ENCODE peak calls at places on chromosomes 3 and 15, in four cellular contexts. C is WTC11, P is LNCaP clone FGC, W is left ventricle myocardium inferior. H is an unnamed sample.

GRCh38 chr3:12413721-12414255 is 70.5 kb upstream of the TSEN2 start:
- DNase-seq in C (no peak), P (no peak), W (no peak), H (no peak)

GRCh38 chr3:38362825-38363224 is 16.2 kb downstream of the XYLB start:
- DNase-seq in C (no peak), P (no peak), W (no peak), H (no peak)

GRCh38 chr3:161395115-161395514 is 23.8 kb upstream of the SPTSSB start:
- DNase-seq in C (no peak), P (no peak), W (no peak), H (no peak)

GRCh38 chr3:58260733-58261132 is 23.1 kb downstream of the ABHD6 start:
- DNase-seq in C (no peak), P (no peak), W (no peak), H (no peak)

GRCh38 chr3:134059680-134060560 is 30.2 kb upstream of the SLCO2A1 start:
- DNase-seq in C (no peak), P (no peak), W (no peak), H (no peak)

GRCh38 chr3:132499071-132499470 is 81.8 kb downstream of the DNAJC13 start:
- DNase-seq in C (no peak), P (no peak), W (no peak), H (no peak)

GRCh38 chr3:14452676-14453367 is 50.4 kb downstream of the SLC6A6 start:
- DNase-seq in C (no peak), P (peak), W (peak), H (peak)

GRCh38 chr3:56131976-56132590 is 336.2 kb downstream of the ERC2 start:
- DNase-seq in C (no peak), P (no peak), W (no peak), H (no peak)

GRCh38 chr15:48273047-48273446 is 58.2 kb upstream of the DUT start:
- DNase-seq in C (no peak), P (no peak), W (no peak), H (no peak)

GRCh38 chr3:173892547-173892946 is 495.0 kb downstream of the NLGN1 start:
- DNase-seq in C (no peak), P (no peak), W (no peak), H (no peak)

GRCh38 chr15:31025996-31026395 is 34.6 kb upstream of the MTMR10 start:
- DNase-seq in C (no peak), P (no peak), W (no peak), H (no peak)

GRCh38 chr3:181103605-181104004 is 114.1 kb upstream of the DNAJC19 start:
- DNase-seq in C (peak), P (no peak), W (no peak), H (no peak)

GRCh38 chr15:81311834-81312459 is 12.0 kb downstream of the STARD5 start:
- DNase-seq in C (no peak), P (no peak), W (no peak), H (no peak)

GRCh38 chr3:86208782-86209181 is 782.2 kb downstream of the VGLL3 start:
- DNase-seq in C (no peak), P (no peak), W (no peak), H (no peak)

GRCh38 chr3:32423534-32423933 is 31.9 kb downstream of the CMTM7 start:
- DNase-seq in C (no peak), P (no peak), W (no peak), H (no peak)

GRCh38 chr3:125556314-125556713 is 36.3 kb upstream of the SNX4 start:
- DNase-seq in C (no peak), P (no peak), W (no peak), H (no peak)

GRCh38 chr3:138434276-138434874 is at the start of gene ESYT3:
- DNase-seq in C (peak), P (peak), W (peak), H (peak)

GRCh38 chr3:68893600-68894239 is 38.6 kb downstream of the TAFA4 start:
- DNase-seq in C (no peak), P (peak), W (no peak), H (no peak)

GRCh38 chr3:34859741-34860140 is 779.6 kb upstream of the ARPP21 start:
- DNase-seq in C (no peak), P (no peak), W (no peak), H (no peak)

GRCh38 chr3:18618723-18619122 is 193.6 kb upstream of the SATB1 start:
- DNase-seq in C (no peak), P (no peak), W (no peak), H (no peak)

GRCh38 chr3:50194128-50194902 is 2.9 kb downstream of the GNAT1 start:
- DNase-seq in C (peak), P (peak), W (peak), H (peak)

GRCh38 chr3:28726840-28727239 is 378.2 kb upstream of the AZI2 start:
- DNase-seq in C (peak), P (no peak), W (peak), H (no peak)

GRCh38 chr15:92582206-92582605 is 73.4 kb downstream of the FAM174B start:
- DNase-seq in C (no peak), P (no peak), W (no peak), H (no peak)

GRCh38 chr3:43394071-43394501 is 107.7 kb downstream of the SNRK start:
- DNase-seq in C (no peak), P (no peak), W (peak), H (no peak)

GRCh38 chr3:163622384-163622783 is 1455.9 kb downstream of the SI start:
- DNase-seq in C (peak), P (no peak), W (no peak), H (no peak)

GRCh38 chr3:54168451-54168850 is 46.1 kb downstream of the CACNA2D3 start:
- DNase-seq in C (peak), P (no peak), W (no peak), H (no peak)

GRCh38 chr3:54171509-54171908 is 49.2 kb downstream of the CACNA2D3 start:
- DNase-seq in C (no peak), P (no peak), W (no peak), H (no peak)

GRCh38 chr3:54165865-54166264 is 43.5 kb downstream of the CACNA2D3 start:
- DNase-seq in C (no peak), P (no peak), W (peak), H (no peak)

GRCh38 chr3:54169524-54169923 is 47.2 kb downstream of the CACNA2D3 start:
- DNase-seq in C (no peak), P (no peak), W (no peak), H (no peak)

GRCh38 chr3:54167999-54168398 is 45.6 kb downstream of the CACNA2D3 start:
- DNase-seq in C (no peak), P (no peak), W (no peak), H (no peak)
- TF ChIP-seq CTCF in C (no peak), P (no peak), W (no peak), H (no peak)

GRCh38 chr3:141487419-141488345 is 855 bp downstream of the RASA2 start:
- DNase-seq in C (peak), P (peak), W (peak), H (peak)
- TF ChIP-seq CTCF in C (no peak), P (no peak), W (peak), H (no peak)

GRCh38 chr15:66388057-66388363 is 1.3 kb downstream of the MAP2K1 start:
- DNase-seq in C (no peak), P (no peak), W (no peak), H (no peak)
- TF ChIP-seq CTCF in C (no peak), P (no peak), W (no peak), H (no peak)

GRCh38 chr3:72938471-72939265 is 50.8 kb downstream of the GXYLT2 start:
- DNase-seq in C (no peak), P (peak), W (peak), H (peak)
- TF ChIP-seq CTCF in C (no peak), P (no peak), W (peak), H (peak)

DNA sequence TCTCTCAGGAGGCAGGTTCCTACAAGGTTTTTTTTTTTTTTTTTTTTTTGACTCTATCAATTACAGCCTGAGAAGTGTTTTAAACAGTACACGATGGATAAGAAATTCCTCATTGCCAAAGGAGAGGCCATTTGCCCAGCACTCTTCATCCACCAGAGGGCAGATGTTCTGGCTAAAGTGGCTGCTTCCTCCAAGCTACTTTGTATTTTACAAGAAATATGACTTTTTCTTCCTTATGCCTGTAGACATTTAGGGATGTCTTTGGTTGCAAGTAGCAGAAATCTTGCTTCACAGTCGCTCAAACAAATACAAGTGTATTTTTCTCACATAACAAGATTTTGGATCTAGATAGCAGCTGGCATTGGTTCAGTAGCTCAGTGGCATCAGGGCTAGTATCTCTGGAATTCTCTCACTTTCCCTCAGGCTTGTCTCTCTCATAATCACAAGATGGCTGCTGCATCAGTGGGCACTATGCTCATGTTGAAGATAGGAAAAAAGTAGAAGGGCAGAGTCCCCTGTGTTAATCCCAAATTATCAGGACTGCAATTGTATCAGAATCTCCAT is 139.1 kb upstream of the COL8A1 start:
- DNase-seq in C (peak), P (peak), W (no peak), H (no peak)
- TF ChIP-seq CTCF in C (peak), P (peak), W (peak), H (peak)

DNA sequence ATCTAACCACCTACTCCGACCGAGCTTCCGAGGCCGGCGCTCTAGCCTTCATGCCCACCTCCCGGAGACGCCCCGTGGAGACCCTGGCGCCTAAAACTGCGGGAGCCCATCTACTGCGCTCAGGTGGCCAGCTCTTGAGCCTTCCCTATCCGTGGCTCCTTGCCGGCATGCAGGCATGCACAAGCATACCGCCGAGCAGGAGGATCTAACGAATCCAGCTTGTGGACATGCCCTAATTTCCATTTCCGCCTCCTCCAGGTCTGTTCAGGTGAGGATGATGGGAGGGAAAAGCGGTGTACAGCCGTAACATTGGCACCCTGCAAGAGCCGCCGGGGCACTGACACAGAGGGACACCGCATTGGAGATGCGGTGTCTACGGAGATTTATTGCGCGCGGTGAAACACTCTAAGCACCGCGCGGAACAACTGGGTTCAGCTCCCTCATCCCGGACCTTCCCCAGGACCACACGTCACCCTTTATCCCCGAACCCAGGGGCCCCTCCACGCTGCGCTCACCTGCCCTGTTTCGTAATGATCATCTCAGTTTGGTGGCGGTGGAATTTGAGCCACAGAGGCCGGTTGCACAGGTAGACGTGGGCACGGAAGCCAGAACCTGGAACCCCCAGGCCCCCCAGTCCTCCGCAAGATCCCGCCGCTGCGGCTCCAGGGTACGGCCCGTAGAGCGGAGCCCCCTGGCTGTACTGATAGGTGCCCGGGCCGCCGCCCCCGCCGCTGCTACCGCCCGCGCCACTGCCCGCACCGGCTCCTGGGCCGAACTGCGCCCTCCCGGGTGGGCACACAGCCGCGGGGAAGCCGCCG is 1.0 kb downstream of the EOMES start:
- DNase-seq in C (peak), P (no peak), W (no peak), H (no peak)
- TF ChIP-seq CTCF in C (no peak), P (peak), W (no peak), H (no peak)

DNA sequence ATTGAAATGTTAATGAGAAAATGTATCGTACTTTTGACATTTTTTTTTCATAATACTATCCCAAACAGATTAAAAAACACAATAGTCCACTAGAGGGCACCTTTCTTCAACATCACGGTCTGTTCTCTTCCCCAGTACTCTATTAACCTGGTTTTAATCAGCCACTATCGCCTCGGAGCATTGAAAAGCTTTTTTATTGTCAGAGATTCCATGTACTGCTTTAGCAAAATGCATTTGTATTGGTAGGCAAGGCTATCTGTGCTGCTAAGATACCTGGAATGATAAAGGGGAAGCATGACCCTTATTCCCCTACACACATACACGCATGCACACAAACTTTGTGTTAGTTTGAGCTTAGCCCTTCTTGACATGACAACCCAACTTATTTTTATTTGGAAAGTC is 160.1 kb upstream of the IL12A start:
- DNase-seq in C (no peak), P (no peak), W (no peak), H (no peak)
- TF ChIP-seq CTCF in C (peak), P (peak), W (peak), H (no peak)

GRCh38 chr15:49521802-49522201 is 98.8 kb downstream of the FGF7 start:
- DNase-seq in C (no peak), P (no peak), W (no peak), H (no peak)
- TF ChIP-seq CTCF in C (no peak), P (peak), W (peak), H (no peak)

GRCh38 chr15:73239564-73240208 is 129.1 kb downstream of the HCN4 start:
- DNase-seq in C (no peak), P (peak), W (no peak), H (no peak)

GRCh38 chr15:73240864-73241499 is 127.8 kb downstream of the HCN4 start:
- DNase-seq in C (peak), P (no peak), W (peak), H (peak)

GRCh38 chr15:73246411-73246810 is 122.3 kb downstream of the HCN4 start:
- DNase-seq in C (no peak), P (no peak), W (no peak), H (no peak)

GRCh38 chr15:73246898-73247297 is 121.9 kb downstream of the HCN4 start:
- DNase-seq in C (no peak), P (no peak), W (no peak), H (no peak)

GRCh38 chr15:73244333-73244732 is 124.4 kb downstream of the HCN4 start:
- DNase-seq in C (no peak), P (no peak), W (no peak), H (no peak)
- TF ChIP-seq CTCF in C (no peak), P (peak), W (peak), H (no peak)

GRCh38 chr3:153767601-153768558 is 353.3 kb upstream of the ARHGEF26 start:
- DNase-seq in C (no peak), P (no peak), W (no peak), H (no peak)

GRCh38 chr3:153768559-153769469 is 352.4 kb upstream of the ARHGEF26 start:
- DNase-seq in C (peak), P (peak), W (no peak), H (peak)
- TF ChIP-seq CTCF in C (peak), P (peak), W (peak), H (peak)

H was measured in prostate gland.